ENCODE peak calls at places on chromosomes 4 and X, in seven cellular contexts. K is suprapubic skin; B is aorta; L is CD8-positive, alpha-beta memory T cell; I is neuronal stem cell; Y is H7; X is PC-9. U is an unnamed sample.
A peak's percentile ranks its signal among the peaks of the same experiment; 100 is the strongest.

GRCh38 chr4:112145820-112146813 is 863 bp downstream of the FAM241A start:
- DNase-seq in K (no peak), B (peak; percentile 84), L (peak; percentile 65), I (peak; percentile 37), Y (no peak), X (peak; percentile 28), U (peak; percentile 6)

GRCh38 chr4:45147866-45148265 is 421.5 kb upstream of the GNPDA2 start:
- DNase-seq in K (no peak), B (no peak), L (no peak), I (no peak), Y (no peak), X (no peak), U (no peak)

GRCh38 chr4:144336633-144337032 is 196.1 kb upstream of the GYPA start:
- DNase-seq in K (no peak), B (no peak), L (no peak), I (no peak), Y (no peak), X (no peak), U (no peak)

GRCh38 chr4:98319021-98319420 is 57.8 kb downstream of the RAP1GDS1 start:
- DNase-seq in K (no peak), B (no peak), L (no peak), I (no peak), Y (no peak), X (no peak), U (no peak)

GRCh38 chr4:123755655-123756054 is 359.1 kb downstream of the SPRY1 start:
- DNase-seq in K (no peak), B (no peak), L (no peak), I (no peak), Y (no peak), X (no peak), U (no peak)

GRCh38 chr4:164402554-164402953 is 351.4 kb upstream of the SMIM31 start:
- DNase-seq in K (no peak), B (no peak), L (no peak), I (no peak), Y (no peak), X (no peak), U (no peak)

GRCh38 chrX:114959729-114960128 is 57.7 kb downstream of the IL13RA2 start:
- DNase-seq in K (no peak), B (no peak), L (no peak), I (no peak), Y (peak; percentile 44), X (no peak), U (no peak)

GRCh38 chrX:150212672-150213480 is 150.2 kb upstream of the MAMLD1 start:
- DNase-seq in K (no peak), B (no peak), L (no peak), I (no peak), Y (peak; percentile 65), X (no peak), U (no peak)

GRCh38 chrX:123869488-123869887 is 9.6 kb downstream of the XIAP start:
- DNase-seq in K (no peak), B (no peak), L (no peak), I (no peak), Y (no peak), X (no peak), U (no peak)

GRCh38 chr4:177182728-177183127 is 126.9 kb upstream of the NEIL3 start:
- DNase-seq in K (no peak), B (no peak), L (no peak), I (no peak), Y (no peak), X (no peak), U (no peak)

GRCh38 chrX:104863466-104863865 is 297.5 kb downstream of the IL1RAPL2 start:
- DNase-seq in K (no peak), B (no peak), L (no peak), I (no peak), Y (no peak), X (no peak), U (no peak)

GRCh38 chr4:188665466-188665865 is 526.2 kb downstream of the TRIML1 start:
- DNase-seq in K (no peak), B (no peak), L (no peak), I (no peak), Y (no peak), X (no peak), U (no peak)

GRCh38 chr4:36208884-36209473 is 35.3 kb downstream of the ARAP2 start:
- DNase-seq in K (no peak), B (no peak), L (peak; percentile 41), I (no peak), Y (no peak), X (no peak), U (no peak)

GRCh38 chrX:17414057-17414658 is 39.2 kb downstream of the NHS start:
- DNase-seq in K (no peak), B (no peak), L (no peak), I (no peak), Y (no peak), X (peak; percentile 8), U (no peak)

GRCh38 chr4:48093949-48094550 is 40.0 kb downstream of the TXK start:
- DNase-seq in K (no peak), B (no peak), L (no peak), I (no peak), Y (no peak), X (peak; percentile 74), U (no peak)

GRCh38 chrX:150146271-150146888 is 208.1 kb upstream of the EOLA2 start:
- DNase-seq in K (no peak), B (no peak), L (no peak), I (no peak), Y (peak; percentile 49), X (no peak), U (no peak)

GRCh38 chr4:105457997-105458396 is 15.9 kb downstream of the PPA2 start:
- DNase-seq in K (no peak), B (no peak), L (no peak), I (no peak), Y (no peak), X (no peak), U (no peak)

GRCh38 chr4:158644341-158644740 is 27.3 kb downstream of the C4orf46 start:
- DNase-seq in K (no peak), B (no peak), L (no peak), I (no peak), Y (no peak), X (no peak), U (no peak)
- H3K4me3 ChIP-seq in K (no peak overlapping the region), B (no peak overlapping the region), L (no peak overlapping the region), I (no peak overlapping the region), Y (no peak overlapping the region), X (no peak overlapping the region), U (no peak overlapping the region)

GRCh38 chrX:73215263-73215662 is 612 bp upstream of the NAP1L2 start:
- DNase-seq in K (no peak), B (no peak), L (no peak), I (no peak), Y (no peak), X (no peak), U (no peak)

GRCh38 chrX:73213734-73214133 is 917 bp downstream of the NAP1L2 start:
- DNase-seq in K (no peak), B (no peak), L (no peak), I (no peak), Y (no peak), X (no peak), U (no peak)

DNA sequence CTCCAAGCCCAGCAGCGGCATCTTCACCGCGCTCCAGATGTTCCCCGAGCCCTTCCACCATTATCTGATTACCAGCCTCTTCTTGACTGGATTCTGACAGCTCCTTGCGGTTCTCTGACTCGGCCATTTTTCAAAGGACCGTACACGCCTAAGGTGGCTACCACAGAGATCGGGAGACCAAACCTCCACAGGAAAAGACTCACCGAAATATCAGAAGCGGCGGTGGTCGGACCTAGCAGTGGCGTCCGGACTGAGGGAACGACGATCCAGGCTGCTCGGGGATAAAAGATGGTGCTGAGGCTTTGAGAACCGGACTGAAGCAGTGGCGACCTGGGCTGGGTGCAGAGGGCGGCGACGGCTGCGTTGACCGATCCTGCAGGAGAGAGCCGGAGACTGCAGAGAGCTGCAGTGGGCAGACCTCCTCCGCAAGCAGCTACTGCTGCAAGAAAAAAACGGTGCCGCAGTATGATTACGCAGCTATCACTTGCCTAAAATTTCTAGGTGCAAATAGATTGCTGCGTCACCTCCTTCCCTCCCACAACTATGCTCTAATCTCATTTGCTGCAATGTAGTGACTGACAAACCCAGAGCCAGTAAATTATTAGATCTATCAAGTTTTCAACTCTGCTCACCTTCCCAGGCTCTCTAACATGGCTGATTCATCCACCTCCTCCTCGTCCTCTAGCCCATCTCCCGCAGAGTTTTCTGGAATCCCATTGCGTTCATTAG is at the start of gene NAP1L2:
- DNase-seq in K (no peak), B (peak; percentile 75), L (peak; percentile 48), I (peak; percentile 18), Y (peak; percentile 26), X (no peak), U (peak; percentile 22)
- H3K4me3 ChIP-seq in K (peak within 1 kb of the TSS; percentile 53), B (peak within 1 kb of the TSS; percentile 77), L (peak within 1 kb of the TSS; percentile 69), I (peak within 1 kb of the TSS; percentile 58), Y (peak within 1 kb of the TSS; percentile 69), X (peak within 1 kb of the TSS; percentile 35), U (peak within 1 kb of the TSS; percentile 78)

DNA sequence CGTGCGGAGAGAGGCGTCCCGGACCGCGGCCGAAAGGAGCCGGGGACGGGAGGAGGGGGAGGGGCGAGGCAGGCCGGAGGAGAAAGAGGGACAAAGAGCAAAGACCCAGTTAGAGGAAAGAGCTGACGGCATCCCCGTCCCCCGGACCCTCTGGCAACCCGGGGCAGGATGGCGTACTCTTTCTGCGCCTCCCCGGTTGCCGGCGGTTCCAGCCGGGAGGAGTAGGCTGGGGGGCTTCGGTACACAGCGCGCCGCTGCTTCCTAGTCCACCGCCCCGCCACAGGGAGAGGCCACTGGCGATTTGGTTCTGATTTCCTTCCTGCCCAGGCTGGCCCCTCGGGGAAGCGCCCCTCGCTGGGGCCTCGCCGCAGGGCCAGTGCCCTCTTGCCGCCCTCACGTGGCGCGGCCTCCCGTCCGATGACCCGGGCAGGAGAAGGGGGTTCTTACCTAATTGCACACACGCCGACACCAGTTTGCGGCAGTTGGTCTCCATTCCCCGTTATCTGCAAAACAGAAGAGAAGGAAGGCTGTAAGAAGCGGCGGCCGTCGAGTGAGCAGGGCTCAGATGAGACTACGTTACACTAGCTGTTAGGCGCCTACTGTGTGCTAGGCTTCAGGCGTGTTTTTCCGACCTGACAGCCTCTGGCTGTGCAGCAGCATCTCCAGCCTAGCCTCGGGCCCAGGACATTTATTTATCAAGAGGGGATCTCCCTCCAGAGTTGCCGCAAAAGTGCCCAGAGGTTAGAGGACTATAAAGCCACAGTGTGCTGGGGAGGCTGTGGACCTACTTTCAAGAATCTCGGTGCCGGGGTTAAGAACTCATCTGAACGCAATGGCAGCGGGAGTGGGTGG is 9.9 kb upstream of the PITX2 start:
- DNase-seq in K (no peak), B (peak; percentile 73), L (no peak), I (peak; percentile 36), Y (peak; percentile 90), X (no peak), U (no peak)
- H3K4me3 ChIP-seq in K (peak overlapping the region; percentile 31), B (no peak overlapping the region), L (no peak overlapping the region), I (no peak overlapping the region), Y (peak overlapping the region; percentile 52), X (no peak overlapping the region), U (peak overlapping the region; percentile 39)

GRCh38 chr4:8791609-8792008 is 80.0 kb downstream of the HMX1 start:
- DNase-seq in K (no peak), B (no peak), L (no peak), I (no peak), Y (no peak), X (no peak), U (no peak)

GRCh38 chr4:8788174-8788573 is 83.5 kb downstream of the HMX1 start:
- DNase-seq in K (no peak), B (no peak), L (no peak), I (no peak), Y (no peak), X (no peak), U (no peak)

GRCh38 chr4:8793571-8794160 is 78.0 kb downstream of the HMX1 start:
- DNase-seq in K (no peak), B (no peak), L (no peak), I (no peak), Y (no peak), X (no peak), U (no peak)

GRCh38 chr4:8792491-8792890 is 79.1 kb downstream of the HMX1 start:
- DNase-seq in K (no peak), B (no peak), L (no peak), I (no peak), Y (no peak), X (no peak), U (no peak)

GRCh38 chr4:8790749-8791148 is 80.9 kb downstream of the HMX1 start:
- DNase-seq in K (no peak), B (no peak), L (no peak), I (no peak), Y (no peak), X (no peak), U (no peak)
- H3K4me3 ChIP-seq in K (no peak overlapping the region), B (no peak overlapping the region), L (no peak overlapping the region), I (no peak overlapping the region), Y (no peak overlapping the region), X (no peak overlapping the region), U (no peak overlapping the region)